ENCODE peak calls at places on chromosomes 6 and 20, in eight cellular contexts. One of them, this sample, is unnamed.

GRCh38 chr6:88867841-88868558 is 95.4 kb downstream of the RNGTT start:
- DNase-seq in neural crest cell: no peak
- DNase-seq in NAMALWA: no peak
- DNase-seq in mucosa of descending colon: no peak
- DNase-seq in ovary: no peak
- DNase-seq in tibial artery: no peak
- DNase-seq in astrocyte of the cerebellum: no peak
- DNase-seq in nephron progenitor cell: no peak
- DNase-seq in this sample: no peak

GRCh38 chr6:19694697-19695096 is 142.5 kb upstream of the ID4 start:
- DNase-seq in neural crest cell: no peak
- DNase-seq in NAMALWA: no peak
- DNase-seq in mucosa of descending colon: no peak
- DNase-seq in ovary: no peak
- DNase-seq in tibial artery: no peak
- DNase-seq in astrocyte of the cerebellum: no peak
- DNase-seq in nephron progenitor cell: no peak
- DNase-seq in this sample: no peak

GRCh38 chr20:41047975-41048305 is 19.3 kb downstream of the TOP1 start:
- DNase-seq in neural crest cell: no peak
- DNase-seq in NAMALWA: peak; percentile 61
- DNase-seq in mucosa of descending colon: no peak
- DNase-seq in ovary: no peak
- DNase-seq in tibial artery: no peak
- DNase-seq in astrocyte of the cerebellum: no peak
- DNase-seq in nephron progenitor cell: no peak
- DNase-seq in this sample: no peak

GRCh38 chr6:72140795-72141194 is 254.4 kb downstream of the RIMS1 start:
- DNase-seq in neural crest cell: no peak
- DNase-seq in NAMALWA: peak; percentile 5
- DNase-seq in mucosa of descending colon: no peak
- DNase-seq in ovary: no peak
- DNase-seq in tibial artery: no peak
- DNase-seq in astrocyte of the cerebellum: no peak
- DNase-seq in nephron progenitor cell: no peak
- DNase-seq in this sample: no peak

GRCh38 chr20:59004763-59005522 is 2.1 kb downstream of the CTSZ start:
- DNase-seq in neural crest cell: no peak
- DNase-seq in NAMALWA: peak; percentile 93
- DNase-seq in mucosa of descending colon: peak; percentile 83
- DNase-seq in ovary: no peak
- DNase-seq in tibial artery: peak; percentile 67
- DNase-seq in astrocyte of the cerebellum: no peak
- DNase-seq in nephron progenitor cell: no peak
- DNase-seq in this sample: no peak

GRCh38 chr20:35909176-35909575 is 45.1 kb downstream of the SCAND1 start:
- DNase-seq in neural crest cell: no peak
- DNase-seq in NAMALWA: no peak
- DNase-seq in mucosa of descending colon: no peak
- DNase-seq in ovary: no peak
- DNase-seq in tibial artery: no peak
- DNase-seq in astrocyte of the cerebellum: no peak
- DNase-seq in nephron progenitor cell: no peak
- DNase-seq in this sample: no peak

GRCh38 chr6:6661684-6662083 is 73.2 kb downstream of the LY86 start:
- DNase-seq in neural crest cell: no peak
- DNase-seq in NAMALWA: no peak
- DNase-seq in mucosa of descending colon: no peak
- DNase-seq in ovary: no peak
- DNase-seq in tibial artery: peak; percentile 74
- DNase-seq in astrocyte of the cerebellum: no peak
- DNase-seq in nephron progenitor cell: no peak
- DNase-seq in this sample: peak; percentile 61

GRCh38 chr6:35718911-35719381 is 17.9 kb upstream of the ARMC12 start:
- DNase-seq in neural crest cell: no peak
- DNase-seq in NAMALWA: peak; percentile 51
- DNase-seq in mucosa of descending colon: no peak
- DNase-seq in ovary: peak; percentile 58
- DNase-seq in tibial artery: no peak
- DNase-seq in astrocyte of the cerebellum: no peak
- DNase-seq in nephron progenitor cell: no peak
- DNase-seq in this sample: no peak

GRCh38 chr6:159838020-159838744 is 38.1 kb downstream of the PNLDC1 start:
- DNase-seq in neural crest cell: no peak
- DNase-seq in NAMALWA: no peak
- DNase-seq in mucosa of descending colon: no peak
- DNase-seq in ovary: no peak
- DNase-seq in tibial artery: no peak
- DNase-seq in astrocyte of the cerebellum: no peak
- DNase-seq in nephron progenitor cell: no peak
- DNase-seq in this sample: no peak

GRCh38 chr6:50655848-50656453 is 57.4 kb upstream of the TFAP2D start:
- DNase-seq in neural crest cell: no peak
- DNase-seq in NAMALWA: peak; percentile 47
- DNase-seq in mucosa of descending colon: no peak
- DNase-seq in ovary: no peak
- DNase-seq in tibial artery: no peak
- DNase-seq in astrocyte of the cerebellum: no peak
- DNase-seq in nephron progenitor cell: no peak
- DNase-seq in this sample: no peak

GRCh38 chr6:16474834-16475781 is 236.7 kb downstream of the GMPR start:
- DNase-seq in neural crest cell: no peak
- DNase-seq in NAMALWA: no peak
- DNase-seq in mucosa of descending colon: no peak
- DNase-seq in ovary: no peak
- DNase-seq in tibial artery: no peak
- DNase-seq in astrocyte of the cerebellum: no peak
- DNase-seq in nephron progenitor cell: no peak
- DNase-seq in this sample: no peak

GRCh38 chr6:148200302-148200701 is 142.3 kb upstream of the SASH1 start:
- DNase-seq in neural crest cell: no peak
- DNase-seq in NAMALWA: no peak
- DNase-seq in mucosa of descending colon: no peak
- DNase-seq in ovary: no peak
- DNase-seq in tibial artery: no peak
- DNase-seq in astrocyte of the cerebellum: no peak
- DNase-seq in nephron progenitor cell: no peak
- DNase-seq in this sample: peak; percentile 37

GRCh38 chr6:16319813-16320532 is 81.6 kb downstream of the GMPR start:
- DNase-seq in neural crest cell: no peak
- DNase-seq in NAMALWA: peak; percentile 84
- DNase-seq in mucosa of descending colon: peak; percentile 38
- DNase-seq in ovary: peak; percentile 60
- DNase-seq in tibial artery: peak; percentile 87
- DNase-seq in astrocyte of the cerebellum: peak; percentile 91
- DNase-seq in nephron progenitor cell: no peak
- DNase-seq in this sample: peak; percentile 67

GRCh38 chr6:147507162-147508072 is 1.1 kb upstream of the SAMD5 start:
- DNase-seq in neural crest cell: peak; percentile 18
- DNase-seq in NAMALWA: no peak
- DNase-seq in mucosa of descending colon: peak; percentile 48
- DNase-seq in ovary: peak; percentile 34
- DNase-seq in tibial artery: peak; percentile 20
- DNase-seq in astrocyte of the cerebellum: no peak
- DNase-seq in nephron progenitor cell: peak; percentile 35
- DNase-seq in this sample: no peak

GRCh38 chr6:10951675-10952282 is 64.9 kb downstream of the SYCP2L start:
- DNase-seq in neural crest cell: no peak
- DNase-seq in NAMALWA: peak; percentile 67
- DNase-seq in mucosa of descending colon: no peak
- DNase-seq in ovary: no peak
- DNase-seq in tibial artery: no peak
- DNase-seq in astrocyte of the cerebellum: peak; percentile 31
- DNase-seq in nephron progenitor cell: no peak
- DNase-seq in this sample: no peak

GRCh38 chr6:113693866-113694265 is 163.3 kb upstream of the MARCKS start:
- DNase-seq in neural crest cell: no peak
- DNase-seq in NAMALWA: no peak
- DNase-seq in mucosa of descending colon: no peak
- DNase-seq in ovary: no peak
- DNase-seq in tibial artery: no peak
- DNase-seq in astrocyte of the cerebellum: no peak
- DNase-seq in nephron progenitor cell: no peak
- DNase-seq in this sample: no peak

GRCh38 chr6:53543341-53544010 is 1.4 kb downstream of the GCLC start:
- DNase-seq in neural crest cell: no peak
- DNase-seq in NAMALWA: peak; percentile 49
- DNase-seq in mucosa of descending colon: no peak
- DNase-seq in ovary: no peak
- DNase-seq in tibial artery: no peak
- DNase-seq in astrocyte of the cerebellum: no peak
- DNase-seq in nephron progenitor cell: no peak
- DNase-seq in this sample: no peak

GRCh38 chr6:136446579-136447182 is 103.5 kb downstream of the MAP7 start:
- DNase-seq in neural crest cell: no peak
- DNase-seq in NAMALWA: no peak
- DNase-seq in mucosa of descending colon: no peak
- DNase-seq in ovary: no peak
- DNase-seq in tibial artery: no peak
- DNase-seq in astrocyte of the cerebellum: no peak
- DNase-seq in nephron progenitor cell: no peak
- DNase-seq in this sample: no peak

GRCh38 chr20:30815577-30816181 is 441.8 kb upstream of the DEFB115 start:
- DNase-seq in neural crest cell: no peak
- DNase-seq in NAMALWA: no peak
- DNase-seq in mucosa of descending colon: no peak
- DNase-seq in ovary: no peak
- DNase-seq in tibial artery: no peak
- DNase-seq in astrocyte of the cerebellum: no peak
- DNase-seq in nephron progenitor cell: no peak
- DNase-seq in this sample: no peak

GRCh38 chr6:43798688-43799444 is 28.9 kb downstream of the VEGFA start:
- DNase-seq in neural crest cell: no peak
- DNase-seq in NAMALWA: no peak
- DNase-seq in mucosa of descending colon: peak; percentile 86
- DNase-seq in ovary: no peak
- DNase-seq in tibial artery: no peak
- DNase-seq in astrocyte of the cerebellum: no peak
- DNase-seq in nephron progenitor cell: no peak
- DNase-seq in this sample: peak; percentile 91

GRCh38 chr20:57851025-57851682 is 141.3 kb upstream of the PMEPA1 start:
- DNase-seq in neural crest cell: no peak
- DNase-seq in NAMALWA: no peak
- DNase-seq in mucosa of descending colon: no peak
- DNase-seq in ovary: no peak
- DNase-seq in tibial artery: no peak
- DNase-seq in astrocyte of the cerebellum: no peak
- DNase-seq in nephron progenitor cell: no peak
- DNase-seq in this sample: no peak

GRCh38 chr6:157232161-157232895 is 91.0 kb downstream of the TMEM242 start:
- DNase-seq in neural crest cell: no peak
- DNase-seq in NAMALWA: no peak
- DNase-seq in mucosa of descending colon: peak; percentile 12
- DNase-seq in ovary: no peak
- DNase-seq in tibial artery: no peak
- DNase-seq in astrocyte of the cerebellum: no peak
- DNase-seq in nephron progenitor cell: no peak
- DNase-seq in this sample: no peak

GRCh38 chr6:32271427-32271826 is 47.6 kb upstream of the NOTCH4 start:
- DNase-seq in neural crest cell: no peak
- DNase-seq in NAMALWA: peak; percentile 84
- DNase-seq in mucosa of descending colon: no peak
- DNase-seq in ovary: no peak
- DNase-seq in tibial artery: no peak
- DNase-seq in astrocyte of the cerebellum: no peak
- DNase-seq in nephron progenitor cell: no peak
- DNase-seq in this sample: no peak

GRCh38 chr6:78700997-78701396 is 166.4 kb upstream of the IRAK1BP1 start:
- DNase-seq in neural crest cell: no peak
- DNase-seq in NAMALWA: no peak
- DNase-seq in mucosa of descending colon: no peak
- DNase-seq in ovary: no peak
- DNase-seq in tibial artery: no peak
- DNase-seq in astrocyte of the cerebellum: no peak
- DNase-seq in nephron progenitor cell: no peak
- DNase-seq in this sample: no peak

GRCh38 chr6:10449751-10450150 is 34.9 kb upstream of the TFAP2A start:
- DNase-seq in neural crest cell: no peak
- DNase-seq in NAMALWA: no peak
- DNase-seq in mucosa of descending colon: no peak
- DNase-seq in ovary: no peak
- DNase-seq in tibial artery: no peak
- DNase-seq in astrocyte of the cerebellum: no peak
- DNase-seq in nephron progenitor cell: no peak
- DNase-seq in this sample: no peak

GRCh38 chr6:151842816-151843215 is 35.3 kb downstream of the ESR1 start:
- DNase-seq in neural crest cell: no peak
- DNase-seq in NAMALWA: no peak
- DNase-seq in mucosa of descending colon: no peak
- DNase-seq in ovary: no peak
- DNase-seq in tibial artery: peak; percentile 38
- DNase-seq in astrocyte of the cerebellum: no peak
- DNase-seq in nephron progenitor cell: no peak
- DNase-seq in this sample: no peak

GRCh38 chr6:39059496-39060310 is 11.1 kb downstream of the GLP1R start:
- DNase-seq in neural crest cell: no peak
- DNase-seq in NAMALWA: no peak
- DNase-seq in mucosa of descending colon: no peak
- DNase-seq in ovary: no peak
- DNase-seq in tibial artery: no peak
- DNase-seq in astrocyte of the cerebellum: no peak
- DNase-seq in nephron progenitor cell: no peak
- DNase-seq in this sample: no peak

GRCh38 chr6:168302534-168302933 is 17.0 kb downstream of the DACT2 start:
- DNase-seq in neural crest cell: no peak
- DNase-seq in NAMALWA: no peak
- DNase-seq in mucosa of descending colon: no peak
- DNase-seq in ovary: no peak
- DNase-seq in tibial artery: no peak
- DNase-seq in astrocyte of the cerebellum: no peak
- DNase-seq in nephron progenitor cell: no peak
- DNase-seq in this sample: no peak

GRCh38 chr6:4460595-4461475 is 315.4 kb upstream of the CDYL start:
- DNase-seq in neural crest cell: peak; percentile 26
- DNase-seq in NAMALWA: no peak
- DNase-seq in mucosa of descending colon: peak; percentile 25
- DNase-seq in ovary: peak; percentile 75
- DNase-seq in tibial artery: peak; percentile 48
- DNase-seq in astrocyte of the cerebellum: no peak
- DNase-seq in nephron progenitor cell: peak; percentile 16
- DNase-seq in this sample: peak; percentile 45

GRCh38 chr20:64255361-64256281 is at the start of gene PCMTD2:
- DNase-seq in neural crest cell: peak; percentile 76
- DNase-seq in NAMALWA: peak; percentile 92
- DNase-seq in mucosa of descending colon: peak; percentile 88
- DNase-seq in ovary: peak; percentile 92
- DNase-seq in tibial artery: peak; percentile 75
- DNase-seq in astrocyte of the cerebellum: peak; percentile 15
- DNase-seq in nephron progenitor cell: peak; percentile 88
- DNase-seq in this sample: peak; percentile 82

GRCh38 chr20:49676581-49677291 is 36.9 kb downstream of the B4GALT5 start:
- DNase-seq in neural crest cell: no peak
- DNase-seq in NAMALWA: no peak
- DNase-seq in mucosa of descending colon: no peak
- DNase-seq in ovary: no peak
- DNase-seq in tibial artery: no peak
- DNase-seq in astrocyte of the cerebellum: no peak
- DNase-seq in nephron progenitor cell: no peak
- DNase-seq in this sample: no peak

GRCh38 chr6:49423817-49424216 is 39.2 kb downstream of the MMUT start:
- DNase-seq in neural crest cell: no peak
- DNase-seq in NAMALWA: no peak
- DNase-seq in mucosa of descending colon: no peak
- DNase-seq in ovary: no peak
- DNase-seq in tibial artery: no peak
- DNase-seq in astrocyte of the cerebellum: no peak
- DNase-seq in nephron progenitor cell: no peak
- DNase-seq in this sample: no peak

GRCh38 chr6:166597711-166598440 is 11.4 kb upstream of the RAMACL start:
- DNase-seq in neural crest cell: no peak
- DNase-seq in NAMALWA: no peak
- DNase-seq in mucosa of descending colon: no peak
- DNase-seq in ovary: no peak
- DNase-seq in tibial artery: no peak
- DNase-seq in astrocyte of the cerebellum: no peak
- DNase-seq in nephron progenitor cell: no peak
- DNase-seq in this sample: no peak

GRCh38 chr20:1945134-1945618 is 48.7 kb downstream of the PDYN start:
- DNase-seq in neural crest cell: no peak
- DNase-seq in NAMALWA: no peak
- DNase-seq in mucosa of descending colon: no peak
- DNase-seq in ovary: peak; percentile 68
- DNase-seq in tibial artery: peak; percentile 87
- DNase-seq in astrocyte of the cerebellum: no peak
- DNase-seq in nephron progenitor cell: no peak
- DNase-seq in this sample: peak; percentile 92